ENCODE peak calls at places on chromosomes 1 and 21, in eight cellular contexts. One of them, this sample, is unnamed.

GRCh38 chr1:75083848-75084514 is 50.2 kb upstream of the LHX8 start:
- DNase-seq in OCI-LY7: no peak
- DNase-seq in K562: no peak
- DNase-seq in A549: peak
- DNase-seq in fibroblast of lung: peak
- DNase-seq in neural progenitor cell: no peak
- DNase-seq in hepatocyte: no peak
- DNase-seq in astrocyte: peak
- DNase-seq in this sample: no peak

GRCh38 chr1:204438628-204439027 is 27.0 kb upstream of the PPP1R15B start:
- DNase-seq in OCI-LY7: no peak
- DNase-seq in neural progenitor cell: no peak
- DNase-seq in A549: peak
- DNase-seq in K562: no peak
- DNase-seq in fibroblast of lung: peak
- DNase-seq in astrocyte: peak
- DNase-seq in hepatocyte: peak
- DNase-seq in this sample: no peak

GRCh38 chr1:17601643-17602382 is 62.3 kb downstream of the ARHGEF10L start:
- DNase-seq in fibroblast of lung: no peak
- DNase-seq in neural progenitor cell: peak
- DNase-seq in hepatocyte: no peak
- DNase-seq in A549: no peak
- DNase-seq in K562: peak
- DNase-seq in OCI-LY7: no peak
- DNase-seq in astrocyte: no peak
- DNase-seq in this sample: no peak

GRCh38 chr1:65264197-65264929 is 45.0 kb upstream of the DNAJC6 start:
- DNase-seq in neural progenitor cell: peak
- DNase-seq in astrocyte: peak
- DNase-seq in A549: peak
- DNase-seq in hepatocyte: peak
- DNase-seq in K562: no peak
- DNase-seq in fibroblast of lung: peak
- DNase-seq in OCI-LY7: no peak
- DNase-seq in this sample: no peak

GRCh38 chr1:232923739-232924386 is 26.5 kb upstream of the NTPCR start:
- DNase-seq in neural progenitor cell: no peak
- DNase-seq in A549: no peak
- DNase-seq in astrocyte: peak
- DNase-seq in K562: no peak
- DNase-seq in hepatocyte: no peak
- DNase-seq in OCI-LY7: peak
- DNase-seq in fibroblast of lung: peak
- DNase-seq in this sample: no peak

GRCh38 chr1:114153621-114154145 is at the start of gene SYT6:
- DNase-seq in neural progenitor cell: peak
- DNase-seq in astrocyte: no peak
- DNase-seq in K562: no peak
- DNase-seq in hepatocyte: peak
- DNase-seq in A549: no peak
- DNase-seq in OCI-LY7: no peak
- DNase-seq in fibroblast of lung: no peak
- DNase-seq in this sample: no peak

GRCh38 chr1:177567393-177567792 is 396.6 kb downstream of the BRINP2 start:
- DNase-seq in astrocyte: no peak
- DNase-seq in hepatocyte: no peak
- DNase-seq in K562: no peak
- DNase-seq in fibroblast of lung: no peak
- DNase-seq in OCI-LY7: peak
- DNase-seq in neural progenitor cell: peak
- DNase-seq in A549: peak
- DNase-seq in this sample: peak

GRCh38 chr1:109790735-109791494 is 27.2 kb upstream of the EPS8L3 start:
- DNase-seq in hepatocyte: peak
- DNase-seq in OCI-LY7: peak
- DNase-seq in fibroblast of lung: peak
- DNase-seq in neural progenitor cell: peak
- DNase-seq in K562: peak
- DNase-seq in A549: peak
- DNase-seq in astrocyte: peak
- DNase-seq in this sample: peak

GRCh38 chr1:20078166-20078565 is 8.2 kb downstream of the PLA2G5 start:
- DNase-seq in OCI-LY7: peak
- DNase-seq in hepatocyte: no peak
- DNase-seq in A549: no peak
- DNase-seq in neural progenitor cell: no peak
- DNase-seq in K562: no peak
- DNase-seq in fibroblast of lung: no peak
- DNase-seq in astrocyte: no peak
- DNase-seq in this sample: peak

GRCh38 chr1:40059960-40060337 is 19.4 kb downstream of the CAP1 start:
- DNase-seq in A549: no peak
- DNase-seq in neural progenitor cell: no peak
- DNase-seq in OCI-LY7: peak
- DNase-seq in K562: no peak
- DNase-seq in fibroblast of lung: no peak
- DNase-seq in astrocyte: no peak
- DNase-seq in hepatocyte: no peak
- DNase-seq in this sample: no peak

GRCh38 chr1:117189726-117190125 is 21.0 kb downstream of the VTCN1 start:
- DNase-seq in K562: no peak
- DNase-seq in OCI-LY7: no peak
- DNase-seq in astrocyte: peak
- DNase-seq in hepatocyte: no peak
- DNase-seq in fibroblast of lung: peak
- DNase-seq in A549: no peak
- DNase-seq in neural progenitor cell: no peak
- DNase-seq in this sample: no peak

GRCh38 chr21:40886931-40887330 is 40.0 kb upstream of the DSCAM start:
- DNase-seq in OCI-LY7: no peak
- DNase-seq in K562: no peak
- DNase-seq in neural progenitor cell: no peak
- DNase-seq in A549: no peak
- DNase-seq in fibroblast of lung: no peak
- DNase-seq in hepatocyte: no peak
- DNase-seq in astrocyte: no peak
- DNase-seq in this sample: no peak

GRCh38 chr1:244092293-244093264 is 41.5 kb downstream of the ZBTB18 start:
- DNase-seq in A549: peak
- DNase-seq in OCI-LY7: no peak
- DNase-seq in astrocyte: peak
- DNase-seq in K562: no peak
- DNase-seq in neural progenitor cell: no peak
- DNase-seq in hepatocyte: peak
- DNase-seq in fibroblast of lung: peak
- DNase-seq in this sample: no peak

GRCh38 chr21:46605759-46606426 is 1.0 kb upstream of the S100B start:
- DNase-seq in K562: peak
- DNase-seq in hepatocyte: no peak
- DNase-seq in A549: no peak
- DNase-seq in fibroblast of lung: no peak
- DNase-seq in astrocyte: no peak
- DNase-seq in OCI-LY7: peak
- DNase-seq in neural progenitor cell: no peak
- DNase-seq in this sample: peak

GRCh38 chr1:93177991-93178390 is 2.2 kb downstream of the TMED5 start:
- DNase-seq in A549: no peak
- DNase-seq in fibroblast of lung: peak
- DNase-seq in OCI-LY7: no peak
- DNase-seq in hepatocyte: peak
- DNase-seq in neural progenitor cell: no peak
- DNase-seq in astrocyte: peak
- DNase-seq in K562: peak
- DNase-seq in this sample: no peak

GRCh38 chr21:43728467-43729390 is 9.8 kb downstream of the PDXK start:
- DNase-seq in A549: peak
- DNase-seq in OCI-LY7: peak
- DNase-seq in hepatocyte: peak
- DNase-seq in K562: peak
- DNase-seq in fibroblast of lung: peak
- DNase-seq in astrocyte: peak
- DNase-seq in neural progenitor cell: peak
- DNase-seq in this sample: peak

GRCh38 chr1:177983824-177984528 is 14.1 kb upstream of the SEC16B start:
- DNase-seq in astrocyte: peak
- DNase-seq in A549: peak
- DNase-seq in neural progenitor cell: peak
- DNase-seq in fibroblast of lung: peak
- DNase-seq in hepatocyte: peak
- DNase-seq in K562: no peak
- DNase-seq in OCI-LY7: no peak
- DNase-seq in this sample: no peak

GRCh38 chr1:90726716-90727480 is 9.8 kb upstream of the BARHL2 start:
- DNase-seq in fibroblast of lung: no peak
- DNase-seq in neural progenitor cell: peak
- DNase-seq in A549: no peak
- DNase-seq in K562: no peak
- DNase-seq in astrocyte: no peak
- DNase-seq in hepatocyte: no peak
- DNase-seq in OCI-LY7: no peak
- DNase-seq in this sample: no peak

GRCh38 chr1:181763736-181764135 is 280.4 kb downstream of the CACNA1E start:
- DNase-seq in neural progenitor cell: no peak
- DNase-seq in K562: no peak
- DNase-seq in OCI-LY7: no peak
- DNase-seq in hepatocyte: no peak
- DNase-seq in fibroblast of lung: no peak
- DNase-seq in A549: no peak
- DNase-seq in astrocyte: no peak
- DNase-seq in this sample: no peak
- H3K27ac ChIP-seq in neural progenitor cell: no peak
- H3K27ac ChIP-seq in K562: no peak
- H3K27ac ChIP-seq in OCI-LY7: no peak
- H3K27ac ChIP-seq in hepatocyte: no peak
- H3K27ac ChIP-seq in fibroblast of lung: no peak
- H3K27ac ChIP-seq in A549: no peak
- H3K27ac ChIP-seq in astrocyte: no peak
- H3K27ac ChIP-seq in this sample: no peak

GRCh38 chr1:12514597-12514996 is 103.4 kb downstream of the DHRS3 start:
- DNase-seq in neural progenitor cell: no peak
- DNase-seq in OCI-LY7: no peak
- DNase-seq in K562: no peak
- DNase-seq in A549: no peak
- DNase-seq in hepatocyte: no peak
- DNase-seq in astrocyte: no peak
- DNase-seq in fibroblast of lung: no peak
- DNase-seq in this sample: no peak

GRCh38 chr1:12515234-12515633 is 102.8 kb downstream of the DHRS3 start:
- DNase-seq in hepatocyte: no peak
- DNase-seq in OCI-LY7: no peak
- DNase-seq in neural progenitor cell: no peak
- DNase-seq in fibroblast of lung: no peak
- DNase-seq in A549: no peak
- DNase-seq in astrocyte: no peak
- DNase-seq in K562: no peak
- DNase-seq in this sample: no peak

GRCh38 chr1:12511516-12512468 is 106.2 kb downstream of the DHRS3 start:
- DNase-seq in OCI-LY7: no peak
- DNase-seq in astrocyte: peak
- DNase-seq in fibroblast of lung: peak
- DNase-seq in K562: no peak
- DNase-seq in neural progenitor cell: no peak
- DNase-seq in hepatocyte: no peak
- DNase-seq in A549: no peak
- DNase-seq in this sample: no peak

GRCh38 chr1:12511128-12511484 is 106.9 kb downstream of the DHRS3 start:
- DNase-seq in OCI-LY7: no peak
- DNase-seq in hepatocyte: no peak
- DNase-seq in fibroblast of lung: no peak
- DNase-seq in A549: no peak
- DNase-seq in neural progenitor cell: no peak
- DNase-seq in K562: no peak
- DNase-seq in astrocyte: no peak
- DNase-seq in this sample: no peak

GRCh38 chr1:12513176-12513575 is 104.8 kb downstream of the DHRS3 start:
- DNase-seq in OCI-LY7: no peak
- DNase-seq in A549: no peak
- DNase-seq in neural progenitor cell: no peak
- DNase-seq in astrocyte: no peak
- DNase-seq in hepatocyte: no peak
- DNase-seq in fibroblast of lung: no peak
- DNase-seq in K562: no peak
- DNase-seq in this sample: no peak
- H3K4me2 ChIP-seq in OCI-LY7: no peak
- H3K4me2 ChIP-seq in A549: no peak
- H3K4me2 ChIP-seq in neural progenitor cell: no peak
- H3K4me2 ChIP-seq in astrocyte: no peak
- H3K4me2 ChIP-seq in hepatocyte: no peak
- H3K4me2 ChIP-seq in fibroblast of lung: no peak
- H3K4me2 ChIP-seq in K562: no peak
- H3K4me2 ChIP-seq in this sample: no peak

DNA sequence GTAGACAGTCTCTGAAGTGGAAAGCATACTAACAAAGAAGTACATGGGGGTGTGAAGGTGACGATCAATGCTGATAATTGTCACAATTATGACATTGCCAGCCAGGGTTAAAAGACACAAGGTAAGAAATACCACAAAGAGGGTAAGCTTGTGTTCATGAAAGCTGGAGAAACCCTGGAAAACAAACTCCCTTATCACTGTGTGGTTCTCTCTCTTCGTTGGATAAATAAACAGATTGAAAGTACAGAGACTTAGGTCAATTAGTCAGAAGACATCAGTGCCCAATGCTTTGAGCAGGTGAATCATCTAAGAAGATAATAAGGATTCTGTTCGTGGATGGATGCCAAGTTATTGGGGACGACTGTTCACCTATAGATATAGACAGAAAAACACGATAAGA is 22.4 kb upstream of the FCER1A start:
- DNase-seq in fibroblast of lung: no peak
- DNase-seq in A549: peak
- DNase-seq in OCI-LY7: no peak
- DNase-seq in hepatocyte: no peak
- DNase-seq in K562: no peak
- DNase-seq in neural progenitor cell: no peak
- DNase-seq in astrocyte: no peak
- DNase-seq in this sample: no peak
- H3K27ac ChIP-seq in fibroblast of lung: no peak
- H3K27ac ChIP-seq in A549: peak
- H3K27ac ChIP-seq in OCI-LY7: no peak
- H3K27ac ChIP-seq in hepatocyte: no peak
- H3K27ac ChIP-seq in K562: no peak
- H3K27ac ChIP-seq in neural progenitor cell: no peak
- H3K27ac ChIP-seq in astrocyte: no peak
- H3K27ac ChIP-seq in this sample: no peak

DNA sequence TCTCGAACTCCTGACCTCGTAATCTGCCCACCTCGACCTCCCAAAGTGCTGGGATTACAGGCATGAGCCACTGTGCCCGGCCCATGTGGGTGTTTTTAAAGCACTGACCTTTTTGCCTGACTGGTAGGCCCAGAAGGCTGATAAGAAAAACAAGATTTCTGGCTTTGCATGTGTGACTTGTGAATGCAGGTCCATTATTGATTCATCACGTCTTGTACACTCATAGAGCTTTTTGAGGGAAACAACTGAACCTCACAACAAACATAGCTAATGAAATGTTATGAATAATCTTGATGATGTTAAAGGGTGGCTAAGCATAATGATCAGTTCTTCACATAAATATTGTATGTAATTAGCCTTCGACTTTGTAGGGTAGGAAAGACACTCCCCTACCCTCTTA is 140.9 kb upstream of the UBE2U start:
- DNase-seq in fibroblast of lung: no peak
- DNase-seq in A549: no peak
- DNase-seq in K562: no peak
- DNase-seq in hepatocyte: no peak
- DNase-seq in astrocyte: no peak
- DNase-seq in neural progenitor cell: no peak
- DNase-seq in OCI-LY7: no peak
- DNase-seq in this sample: no peak
- H3K4me2 ChIP-seq in fibroblast of lung: no peak
- H3K4me2 ChIP-seq in A549: no peak
- H3K4me2 ChIP-seq in K562: no peak
- H3K4me2 ChIP-seq in hepatocyte: no peak
- H3K4me2 ChIP-seq in astrocyte: no peak
- H3K4me2 ChIP-seq in neural progenitor cell: no peak
- H3K4me2 ChIP-seq in OCI-LY7: no peak
- H3K4me2 ChIP-seq in this sample: no peak